ENCODE peak calls at places on chromosomes 2 and 18, in nine cellular contexts. T is endothelial cell of umbilical vein; A is GM13977; K is hypothalamus; R is AG20443; X is stimulated activated CD4-positive, alpha-beta T cell treated with anti-CD3 and anti-CD28 coated beads, Interleukin-12 subunit alpha, Interleukin-12 subunit beta, amount 100 ng/mL, for 24 hours; Q is AML-193; F is sigmoid colon; V is cerebellum. S is an unnamed sample.
A peak's percentile ranks its signal among the peaks of the same experiment; 100 is the strongest.

GRCh38 chr2:186309901-186310300 is 176.2 kb upstream of the ZC3H15 start:
- DNase-seq in F (no peak), Q (no peak), R (no peak), A (no peak), K (no peak), X (no peak), T (no peak), V (no peak), S (no peak)

GRCh38 chr2:47653909-47654789 is 128.8 kb upstream of the MSH6 start:
- DNase-seq in F (no peak), Q (no peak), K (peak; percentile 12), X (no peak), A (no peak), T (no peak), V (no peak), R (no peak), S (no peak)

GRCh38 chr18:79937103-79937860 is 14.2 kb downstream of the SLC66A2 start:
- DNase-seq in A (no peak), Q (no peak), V (no peak), X (no peak), F (peak; percentile 18), T (no peak), K (no peak), R (no peak), S (no peak)

GRCh38 chr2:21757805-21758204 is 634.0 kb downstream of the TDRD15 start:
- DNase-seq in Q (no peak), V (no peak), F (no peak), A (no peak), R (no peak), X (no peak), T (no peak), K (no peak), S (no peak)

GRCh38 chr18:36828157-36828629 is 609 bp downstream of the TPGS2 start:
- DNase-seq in V (no peak), T (peak; percentile 46), A (no peak), Q (peak; percentile 40), F (peak; percentile 63), X (no peak), R (peak; percentile 50), K (no peak), S (no peak)

GRCh38 chr2:222919841-222920609 is 59.2 kb downstream of the ACSL3 start:
- DNase-seq in V (no peak), R (peak; percentile 91), Q (no peak), K (no peak), X (no peak), F (no peak), T (peak; percentile 69), A (no peak), S (peak; percentile 8)

GRCh38 chr2:150133623-150134022 is 353.8 kb downstream of the RND3 start:
- DNase-seq in R (peak; percentile 69), X (no peak), V (no peak), A (peak; percentile 31), Q (no peak), K (no peak), F (no peak), T (peak; percentile 97), S (no peak)

GRCh38 chr18:10304853-10305252 is 149.6 kb upstream of the APCDD1 start:
- DNase-seq in T (no peak), Q (no peak), V (no peak), X (no peak), K (no peak), F (no peak), R (peak; percentile 76), A (no peak), S (no peak)

GRCh38 chr2:156537147-156537546 is 101.0 kb downstream of the GPD2 start:
- DNase-seq in Q (no peak), T (no peak), X (no peak), K (no peak), A (no peak), V (no peak), R (peak; percentile 67), F (no peak), S (no peak)

GRCh38 chr2:233838251-233838650 is 16.1 kb downstream of the HJURP start:
- DNase-seq in V (no peak), X (no peak), R (no peak), A (no peak), F (peak; percentile 33), T (no peak), Q (no peak), K (no peak), S (no peak)

GRCh38 chr18:1530650-1531049 is 626.0 kb downstream of the ADCYAP1 start:
- DNase-seq in Q (no peak), T (no peak), R (no peak), V (no peak), X (no peak), K (no peak), F (no peak), A (no peak), S (no peak)

GRCh38 chr2:86298411-86299390 is 38.7 kb downstream of the REEP1 start:
- DNase-seq in A (no peak), F (no peak), Q (no peak), K (peak; percentile 11), T (peak; percentile 74), V (peak; percentile 58), R (peak; percentile 54), X (no peak), S (no peak)

GRCh38 chr18:73669299-73669698 is 478.3 kb downstream of the FBXO15 start:
- DNase-seq in A (no peak), K (no peak), F (no peak), R (no peak), V (no peak), T (no peak), Q (no peak), X (no peak), S (no peak)

GRCh38 chr2:60806988-60807681 is 51.1 kb downstream of the PAPOLG start:
- DNase-seq in A (peak; percentile 69), X (peak; percentile 57), V (no peak), Q (no peak), K (no peak), F (no peak), R (peak; percentile 72), T (no peak), S (peak; percentile 86)

GRCh38 chr18:55982992-55983391 is 395.0 kb upstream of the TCF4 start:
- DNase-seq in F (no peak), A (no peak), T (peak; percentile 52), R (peak; percentile 42), V (no peak), Q (no peak), K (no peak), X (no peak), S (no peak)

GRCh38 chr2:44477657-44478414 is 116.1 kb downstream of the CAMKMT start:
- DNase-seq in F (no peak), V (no peak), K (no peak), A (no peak), X (no peak), R (no peak), T (no peak), Q (no peak), S (no peak)

GRCh38 chr2:27079233-27080139 is 1.1 kb downstream of the EMILIN1 start:
- DNase-seq in V (no peak), Q (no peak), F (no peak), R (no peak), T (no peak), X (no peak), A (no peak), K (no peak), S (no peak)

GRCh38 chr2:132465917-132466316 is 49.3 kb downstream of the GPR39 start:
- DNase-seq in R (no peak), V (no peak), X (no peak), Q (no peak), T (no peak), K (no peak), A (no peak), F (no peak), S (no peak)

GRCh38 chr2:172098287-172098649 is 4.4 kb downstream of the DLX2 start:
- DNase-seq in X (no peak), A (peak; percentile 27), R (peak; percentile 7), Q (no peak), V (no peak), K (no peak), T (no peak), F (no peak), S (no peak)

GRCh38 chr2:60526623-60527022 is 26.8 kb downstream of the BCL11A start:
- DNase-seq in F (no peak), T (no peak), K (no peak), V (no peak), R (no peak), X (no peak), Q (no peak), A (no peak), S (no peak)

GRCh38 chr2:100603945-100604633 is 41.3 kb downstream of the PDCL3 start:
- DNase-seq in K (no peak), A (no peak), T (peak; percentile 51), F (no peak), X (no peak), V (peak; percentile 66), Q (no peak), R (peak; percentile 73), S (no peak)

GRCh38 chr2:238941262-238941792 is 93.4 kb downstream of the TWIST2 start:
- DNase-seq in R (no peak), Q (no peak), X (no peak), A (no peak), T (no peak), K (no peak), V (no peak), F (no peak), S (no peak)

GRCh38 chr18:68270009-68270408 is 444.9 kb downstream of the TMX3 start:
- DNase-seq in Q (no peak), X (no peak), F (no peak), T (no peak), V (no peak), K (no peak), R (no peak), A (no peak), S (no peak)

GRCh38 chr18:70431203-70431624 is 142.4 kb downstream of the SOCS6 start:
- DNase-seq in K (no peak), T (no peak), X (no peak), A (no peak), Q (no peak), F (no peak), V (no peak), R (peak; percentile 71), S (no peak)

GRCh38 chr18:58565021-58565420 is 63.9 kb downstream of the ALPK2 start:
- DNase-seq in F (no peak), Q (no peak), A (peak; percentile 53), X (no peak), R (no peak), K (no peak), V (no peak), T (no peak), S (no peak)

GRCh38 chr2:23939054-23939436 is 1.2 kb upstream of the UBXN2A start:
- DNase-seq in Q (peak; percentile 18), F (no peak), A (no peak), R (peak; percentile 24), K (no peak), T (no peak), X (no peak), V (no peak), S (no peak)

GRCh38 chr2:192749606-192750200 is 555.0 kb upstream of the TMEFF2 start:
- DNase-seq in F (no peak), K (no peak), X (no peak), R (no peak), T (no peak), V (peak; percentile 9), Q (peak; percentile 6), A (no peak), S (peak; percentile 8)

GRCh38 chr2:174263989-174264388 is 15.7 kb upstream of the OLA1 start:
- DNase-seq in T (peak; percentile 37), F (no peak), R (no peak), V (no peak), X (no peak), Q (no peak), A (no peak), K (no peak), S (no peak)

GRCh38 chr2:70553334-70553583 is 367 bp downstream of the TGFA start:
- DNase-seq in R (no peak), K (no peak), F (no peak), T (no peak), Q (no peak), X (no peak), V (peak; percentile 10), A (no peak), S (no peak)

GRCh38 chr2:70132244-70133126 is 45.2 kb downstream of the PCBP1 start:
- DNase-seq in F (no peak), A (peak; percentile 59), Q (peak; percentile 61), R (peak; percentile 59), V (peak; percentile 91), X (no peak), T (peak; percentile 87), K (peak; percentile 37), S (peak; percentile 75)

GRCh38 chr2:120221616-120222015 is 1.6 kb downstream of the TMEM185B start:
- DNase-seq in X (no peak), R (no peak), V (no peak), K (no peak), T (no peak), F (no peak), A (no peak), Q (no peak), S (no peak)